ENCODE peak calls at places on chromosomes 6 and 20, in four cellular contexts. L is naive thymus-derived CD8-positive, alpha-beta T cell; O is cardiac fibroblast; N is AG10803. B is an unnamed sample.
A peak's percentile ranks its signal among the peaks of the same experiment; 100 is the strongest.

GRCh38 chr6:117482240-117483003 is at the start of gene DCBLD1:
- DNase-seq in L (peak; percentile 66), O (peak; percentile 74), N (peak; percentile 76), B (peak; percentile 70)

GRCh38 chr6:143549630-143550268 is 38.2 kb upstream of the FUCA2 start:
- DNase-seq in L (no peak), O (no peak), N (no peak), B (no peak)

GRCh38 chr20:45959956-45960630 is 11.9 kb downstream of the ZNF335 start:
- DNase-seq in L (no peak), O (no peak), N (no peak), B (no peak)

GRCh38 chr6:11324453-11325023 is 92.1 kb upstream of the NEDD9 start:
- DNase-seq in L (no peak), O (peak; percentile 18), N (no peak), B (peak; percentile 82)

GRCh38 chr6:28544211-28544610 is 18.5 kb downstream of the GPX5 start:
- DNase-seq in L (no peak), O (no peak), N (no peak), B (no peak)

GRCh38 chr6:2791124-2792050 is 26.2 kb downstream of the WRNIP1 start:
- DNase-seq in L (peak; percentile 73), O (peak; percentile 92), N (peak; percentile 91), B (peak; percentile 78)

GRCh38 chr6:12012231-12012565 is at the start of gene HIVEP1:
- DNase-seq in L (no peak), O (no peak), N (peak; percentile 15), B (no peak)

GRCh38 chr6:32167761-32168262 is 3.4 kb downstream of the EGFL8 start:
- DNase-seq in L (peak; percentile 36), O (no peak), N (no peak), B (no peak)

GRCh38 chr20:45416917-45417316 is 976 bp downstream of the PIGT start:
- DNase-seq in L (no peak), O (no peak), N (no peak), B (peak; percentile 35)

B was measured in CD4-positive, CD25-positive, alpha-beta regulatory T cell.